ENCODE peak calls at places on chromosomes 5 and 9, in ten cellular contexts. One of them, this sample, is unnamed. For H3K4me1, the result is how much of the 10 kb centered on the place peaks cover.

GRCh38 chr5:150410524-150411244 is 2.0 kb downstream of the CD74 start:
- DNase-seq in body of pancreas: peak
- DNase-seq in vagina: no peak
- DNase-seq in stomach: peak
- DNase-seq in Peyer's patch: peak
- DNase-seq in esophagus squamous epithelium: no peak
- DNase-seq in IMR-90: peak
- DNase-seq in ovary: peak
- DNase-seq in A549: peak
- DNase-seq in uterus: peak
- DNase-seq in this sample: peak

GRCh38 chr5:174581483-174581882 is 142.9 kb upstream of the MSX2 start:
- DNase-seq in vagina: no peak
- DNase-seq in stomach: peak
- DNase-seq in IMR-90: no peak
- DNase-seq in A549: peak
- DNase-seq in Peyer's patch: no peak
- DNase-seq in body of pancreas: no peak
- DNase-seq in uterus: no peak
- DNase-seq in ovary: no peak
- DNase-seq in esophagus squamous epithelium: no peak
- DNase-seq in this sample: no peak

GRCh38 chr9:129138476-129139232 is 27.4 kb downstream of the PTPA start:
- DNase-seq in body of pancreas: peak
- DNase-seq in uterus: peak
- DNase-seq in ovary: peak
- DNase-seq in Peyer's patch: no peak
- DNase-seq in stomach: peak
- DNase-seq in A549: no peak
- DNase-seq in esophagus squamous epithelium: no peak
- DNase-seq in vagina: no peak
- DNase-seq in IMR-90: peak
- DNase-seq in this sample: peak

GRCh38 chr9:136694163-136694864 is 7.1 kb upstream of the AGPAT2 start:
- DNase-seq in A549: peak
- DNase-seq in ovary: peak
- DNase-seq in vagina: no peak
- DNase-seq in uterus: no peak
- DNase-seq in IMR-90: peak
- DNase-seq in stomach: peak
- DNase-seq in Peyer's patch: peak
- DNase-seq in body of pancreas: peak
- DNase-seq in esophagus squamous epithelium: no peak
- DNase-seq in this sample: no peak

GRCh38 chr9:36284226-36284625 is 26.0 kb upstream of the GNE start:
- DNase-seq in esophagus squamous epithelium: no peak
- DNase-seq in vagina: no peak
- DNase-seq in uterus: no peak
- DNase-seq in stomach: no peak
- DNase-seq in body of pancreas: no peak
- DNase-seq in Peyer's patch: no peak
- DNase-seq in IMR-90: no peak
- DNase-seq in A549: no peak
- DNase-seq in ovary: no peak
- DNase-seq in this sample: no peak

GRCh38 chr5:109714592-109714991 is 24.9 kb downstream of the MAN2A1 start:
- DNase-seq in esophagus squamous epithelium: no peak
- DNase-seq in vagina: no peak
- DNase-seq in ovary: no peak
- DNase-seq in body of pancreas: no peak
- DNase-seq in A549: no peak
- DNase-seq in IMR-90: no peak
- DNase-seq in uterus: no peak
- DNase-seq in stomach: no peak
- DNase-seq in Peyer's patch: no peak
- DNase-seq in this sample: no peak

GRCh38 chr9:27181381-27181780 is 72.4 kb downstream of the TEK start:
- DNase-seq in A549: no peak
- DNase-seq in body of pancreas: no peak
- DNase-seq in Peyer's patch: no peak
- DNase-seq in esophagus squamous epithelium: no peak
- DNase-seq in IMR-90: peak
- DNase-seq in stomach: no peak
- DNase-seq in ovary: no peak
- DNase-seq in uterus: no peak
- DNase-seq in vagina: no peak
- DNase-seq in this sample: no peak

GRCh38 chr9:37039065-37039464 is 5.0 kb upstream of the PAX5 start:
- DNase-seq in vagina: no peak
- DNase-seq in A549: no peak
- DNase-seq in ovary: no peak
- DNase-seq in Peyer's patch: no peak
- DNase-seq in IMR-90: no peak
- DNase-seq in uterus: no peak
- DNase-seq in esophagus squamous epithelium: no peak
- DNase-seq in stomach: no peak
- DNase-seq in body of pancreas: no peak
- DNase-seq in this sample: no peak

GRCh38 chr9:130446111-130446861 is 1.5 kb downstream of the ASS1 start:
- DNase-seq in uterus: peak
- DNase-seq in stomach: peak
- DNase-seq in ovary: peak
- DNase-seq in A549: no peak
- DNase-seq in esophagus squamous epithelium: no peak
- DNase-seq in vagina: no peak
- DNase-seq in Peyer's patch: peak
- DNase-seq in IMR-90: peak
- DNase-seq in body of pancreas: peak
- DNase-seq in this sample: peak

GRCh38 chr9:130445268-130445983 is 665 bp downstream of the ASS1 start:
- DNase-seq in uterus: peak
- DNase-seq in esophagus squamous epithelium: no peak
- DNase-seq in Peyer's patch: no peak
- DNase-seq in A549: no peak
- DNase-seq in stomach: peak
- DNase-seq in vagina: no peak
- DNase-seq in ovary: peak
- DNase-seq in body of pancreas: peak
- DNase-seq in IMR-90: no peak
- DNase-seq in this sample: no peak

GRCh38 chr9:130448035-130448624 is 3.4 kb downstream of the ASS1 start:
- DNase-seq in vagina: no peak
- DNase-seq in IMR-90: peak
- DNase-seq in ovary: no peak
- DNase-seq in uterus: no peak
- DNase-seq in esophagus squamous epithelium: no peak
- DNase-seq in Peyer's patch: no peak
- DNase-seq in body of pancreas: no peak
- DNase-seq in A549: no peak
- DNase-seq in stomach: no peak
- DNase-seq in this sample: no peak

GRCh38 chr9:130448771-130449170 is 4.0 kb downstream of the ASS1 start:
- DNase-seq in A549: no peak
- DNase-seq in ovary: no peak
- DNase-seq in vagina: no peak
- DNase-seq in IMR-90: no peak
- DNase-seq in uterus: no peak
- DNase-seq in stomach: no peak
- DNase-seq in esophagus squamous epithelium: no peak
- DNase-seq in body of pancreas: no peak
- DNase-seq in Peyer's patch: no peak
- DNase-seq in this sample: no peak

DNA sequence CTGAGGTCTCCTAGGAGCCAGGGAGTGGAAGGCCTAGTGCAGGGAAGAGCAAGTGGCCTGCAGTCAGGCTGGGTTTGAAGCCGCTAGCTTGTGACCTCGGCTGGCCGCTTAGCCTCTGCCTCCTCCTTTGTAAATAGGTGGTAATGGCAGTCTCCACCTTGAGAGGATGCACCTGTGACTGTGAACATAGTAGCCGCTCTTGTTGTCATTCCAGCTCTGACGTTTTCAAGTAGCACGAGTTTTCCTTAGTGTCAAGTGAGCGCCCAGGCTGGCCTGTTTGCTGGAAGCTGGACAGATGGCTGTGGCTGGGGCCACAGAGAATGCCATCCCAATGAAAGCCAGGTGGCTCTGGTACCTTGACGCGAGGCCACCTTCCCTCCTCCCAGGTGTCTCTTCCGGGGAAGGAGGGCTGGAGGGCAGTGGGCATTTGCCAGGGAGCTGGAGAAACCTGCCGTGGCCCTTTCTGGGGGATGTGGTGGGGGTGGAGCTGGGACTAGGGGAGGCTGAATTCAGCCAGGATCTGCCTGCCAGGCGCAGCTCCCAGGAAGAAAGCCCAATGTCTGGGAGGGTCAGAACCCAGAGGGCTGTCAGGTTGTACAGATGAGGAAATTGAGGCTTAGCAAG is 2.5 kb downstream of the ASS1 start:
- DNase-seq in uterus: no peak
- DNase-seq in esophagus squamous epithelium: no peak
- DNase-seq in Peyer's patch: no peak
- DNase-seq in body of pancreas: no peak
- DNase-seq in vagina: no peak
- DNase-seq in IMR-90: no peak
- DNase-seq in A549: no peak
- DNase-seq in ovary: peak
- DNase-seq in stomach: no peak
- DNase-seq in this sample: no peak
- H3K4me3 ChIP-seq in uterus: no peak
- H3K4me3 ChIP-seq in esophagus squamous epithelium: no peak
- H3K4me3 ChIP-seq in Peyer's patch: peak
- H3K4me3 ChIP-seq in body of pancreas: no peak
- H3K4me3 ChIP-seq in vagina: no peak
- H3K4me3 ChIP-seq in IMR-90: no peak
- H3K4me3 ChIP-seq in A549: no peak
- H3K4me3 ChIP-seq in ovary: no peak
- H3K4me3 ChIP-seq in stomach: no peak
- H3K4me3 ChIP-seq in this sample: no peak

DNA sequence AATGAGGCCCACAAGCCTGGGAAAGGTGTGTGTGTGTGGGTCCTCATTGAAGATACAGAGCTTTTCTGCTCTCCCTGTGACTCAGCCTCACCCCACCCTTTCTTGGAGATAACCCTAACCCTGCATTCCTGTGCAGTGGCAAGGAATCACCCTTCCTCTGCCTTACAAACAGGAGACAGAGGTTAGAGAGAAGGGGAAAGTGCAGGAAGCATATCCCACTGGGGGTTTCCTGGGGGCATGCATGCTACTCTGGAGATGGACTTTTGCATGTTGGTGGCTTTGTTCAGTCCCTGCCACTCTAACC is 4.5 kb upstream of the LHX2 start:
- DNase-seq in Peyer's patch: no peak
- DNase-seq in A549: no peak
- DNase-seq in body of pancreas: no peak
- DNase-seq in stomach: no peak
- DNase-seq in vagina: no peak
- DNase-seq in IMR-90: no peak
- DNase-seq in uterus: no peak
- DNase-seq in ovary: no peak
- DNase-seq in esophagus squamous epithelium: no peak
- DNase-seq in this sample: no peak
- H3K4me1 ChIP-seq in Peyer's patch: under half
- H3K4me1 ChIP-seq in A549: under half
- H3K4me1 ChIP-seq in body of pancreas: under half
- H3K4me1 ChIP-seq in stomach: under half
- H3K4me1 ChIP-seq in vagina: under half
- H3K4me1 ChIP-seq in IMR-90: under half
- H3K4me1 ChIP-seq in uterus: under half
- H3K4me1 ChIP-seq in ovary: under half
- H3K4me1 ChIP-seq in esophagus squamous epithelium: under half
- H3K4me1 ChIP-seq in this sample: under half

GRCh38 chr9:4502444-4502843 is 12.2 kb downstream of the SLC1A1 start:
- DNase-seq in A549: no peak
- DNase-seq in body of pancreas: no peak
- DNase-seq in IMR-90: no peak
- DNase-seq in vagina: no peak
- DNase-seq in stomach: no peak
- DNase-seq in Peyer's patch: no peak
- DNase-seq in ovary: no peak
- DNase-seq in esophagus squamous epithelium: no peak
- DNase-seq in uterus: no peak
- DNase-seq in this sample: no peak

GRCh38 chr9:4503103-4503502 is 12.8 kb downstream of the SLC1A1 start:
- DNase-seq in A549: no peak
- DNase-seq in esophagus squamous epithelium: no peak
- DNase-seq in Peyer's patch: no peak
- DNase-seq in vagina: no peak
- DNase-seq in stomach: no peak
- DNase-seq in ovary: no peak
- DNase-seq in uterus: no peak
- DNase-seq in IMR-90: no peak
- DNase-seq in body of pancreas: no peak
- DNase-seq in this sample: no peak

GRCh38 chr9:4499917-4500316 is 9.6 kb downstream of the SLC1A1 start:
- DNase-seq in Peyer's patch: no peak
- DNase-seq in A549: no peak
- DNase-seq in IMR-90: no peak
- DNase-seq in esophagus squamous epithelium: no peak
- DNase-seq in body of pancreas: peak
- DNase-seq in stomach: no peak
- DNase-seq in ovary: no peak
- DNase-seq in vagina: no peak
- DNase-seq in uterus: no peak
- DNase-seq in this sample: no peak

GRCh38 chr9:4504250-4504649 is 14.0 kb downstream of the SLC1A1 start:
- DNase-seq in vagina: no peak
- DNase-seq in A549: no peak
- DNase-seq in esophagus squamous epithelium: no peak
- DNase-seq in body of pancreas: no peak
- DNase-seq in uterus: no peak
- DNase-seq in stomach: no peak
- DNase-seq in ovary: no peak
- DNase-seq in Peyer's patch: no peak
- DNase-seq in IMR-90: no peak
- DNase-seq in this sample: no peak

DNA sequence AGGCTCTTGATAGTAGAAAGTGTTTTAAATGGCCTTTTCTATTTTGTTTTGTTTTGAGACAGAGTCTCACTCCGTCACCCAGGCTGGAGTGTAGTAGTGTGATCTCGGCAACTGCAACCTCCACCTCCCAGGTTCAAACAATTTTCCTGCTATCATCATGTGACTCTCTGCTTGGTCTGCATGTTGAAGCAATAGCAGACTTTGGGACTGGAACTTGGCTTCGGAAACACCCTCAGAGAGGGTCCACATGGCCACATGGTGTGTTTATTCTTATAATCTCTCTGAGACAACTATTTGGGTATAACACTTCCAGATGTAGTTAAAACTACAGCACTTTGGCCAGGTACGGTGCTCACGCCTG is 10.9 kb downstream of the SLC1A1 start:
- DNase-seq in ovary: no peak
- DNase-seq in vagina: no peak
- DNase-seq in uterus: no peak
- DNase-seq in esophagus squamous epithelium: no peak
- DNase-seq in Peyer's patch: no peak
- DNase-seq in A549: no peak
- DNase-seq in stomach: no peak
- DNase-seq in body of pancreas: no peak
- DNase-seq in IMR-90: no peak
- DNase-seq in this sample: no peak
- TF ChIP-seq POLR2A in ovary: no peak
- TF ChIP-seq POLR2A in vagina: no peak
- TF ChIP-seq POLR2A in uterus: no peak
- TF ChIP-seq POLR2A in esophagus squamous epithelium: no peak
- TF ChIP-seq POLR2A in Peyer's patch: no peak
- TF ChIP-seq POLR2A in A549: no peak
- TF ChIP-seq POLR2A in stomach: no peak
- TF ChIP-seq POLR2A in body of pancreas: no peak
- TF ChIP-seq POLR2A in IMR-90: no peak
- TF ChIP-seq POLR2A in this sample: no peak

GRCh38 chr9:134936762-134937555 is 19.2 kb upstream of the FCN1 start:
- DNase-seq in uterus: no peak
- DNase-seq in Peyer's patch: no peak
- DNase-seq in esophagus squamous epithelium: no peak
- DNase-seq in body of pancreas: peak
- DNase-seq in ovary: no peak
- DNase-seq in IMR-90: no peak
- DNase-seq in A549: no peak
- DNase-seq in vagina: no peak
- DNase-seq in stomach: no peak
- DNase-seq in this sample: no peak
- H3K4me3 ChIP-seq in uterus: no peak
- H3K4me3 ChIP-seq in Peyer's patch: no peak
- H3K4me3 ChIP-seq in esophagus squamous epithelium: no peak
- H3K4me3 ChIP-seq in body of pancreas: no peak
- H3K4me3 ChIP-seq in ovary: no peak
- H3K4me3 ChIP-seq in IMR-90: no peak
- H3K4me3 ChIP-seq in A549: no peak
- H3K4me3 ChIP-seq in vagina: no peak
- H3K4me3 ChIP-seq in stomach: no peak
- H3K4me3 ChIP-seq in this sample: no peak